ENCODE peak calls at places on chromosome 22, in seven cellular contexts. One of them, this sample, is unnamed.

GRCh38 chr22:19648419-19648929 is 65.8 kb upstream of the SEPTIN5 start:
- DNase-seq in pancreas: no peak
- DNase-seq in cardiac fibroblast: peak
- DNase-seq in right atrium auricular region: no peak
- DNase-seq in osteoblast: no peak
- DNase-seq in esophagus squamous epithelium: no peak
- DNase-seq in CD14-positive monocyte: no peak
- DNase-seq in this sample: no peak

GRCh38 chr22:28142361-28142801 is 223.3 kb upstream of the PITPNB start:
- DNase-seq in osteoblast: peak
- DNase-seq in cardiac fibroblast: peak
- DNase-seq in pancreas: no peak
- DNase-seq in right atrium auricular region: no peak
- DNase-seq in CD14-positive monocyte: no peak
- DNase-seq in esophagus squamous epithelium: no peak
- DNase-seq in this sample: no peak

GRCh38 chr22:35352214-35353111 is 28.4 kb upstream of the HMOX1 start:
- DNase-seq in pancreas: no peak
- DNase-seq in CD14-positive monocyte: peak
- DNase-seq in cardiac fibroblast: peak
- DNase-seq in osteoblast: peak
- DNase-seq in right atrium auricular region: peak
- DNase-seq in esophagus squamous epithelium: peak
- DNase-seq in this sample: peak

GRCh38 chr22:29172216-29172615 is 33.5 kb upstream of the EMID1 start:
- DNase-seq in right atrium auricular region: no peak
- DNase-seq in CD14-positive monocyte: no peak
- DNase-seq in osteoblast: no peak
- DNase-seq in pancreas: no peak
- DNase-seq in cardiac fibroblast: no peak
- DNase-seq in esophagus squamous epithelium: no peak
- DNase-seq in this sample: no peak

GRCh38 chr22:20158366-20159036 is 7.6 kb upstream of the CCDC188 start:
- DNase-seq in esophagus squamous epithelium: no peak
- DNase-seq in cardiac fibroblast: no peak
- DNase-seq in pancreas: no peak
- DNase-seq in CD14-positive monocyte: no peak
- DNase-seq in right atrium auricular region: no peak
- DNase-seq in osteoblast: no peak
- DNase-seq in this sample: no peak

GRCh38 chr22:50269573-50270301 is 443 bp downstream of the MAPK11 start:
- DNase-seq in CD14-positive monocyte: no peak
- DNase-seq in cardiac fibroblast: peak
- DNase-seq in right atrium auricular region: no peak
- DNase-seq in esophagus squamous epithelium: no peak
- DNase-seq in osteoblast: peak
- DNase-seq in pancreas: peak
- DNase-seq in this sample: no peak

GRCh38 chr22:46941958-46942815 is 179.7 kb downstream of the TBC1D22A start:
- DNase-seq in esophagus squamous epithelium: no peak
- DNase-seq in right atrium auricular region: peak
- DNase-seq in pancreas: no peak
- DNase-seq in CD14-positive monocyte: no peak
- DNase-seq in cardiac fibroblast: no peak
- DNase-seq in osteoblast: peak
- DNase-seq in this sample: no peak

GRCh38 chr22:49827307-49827852 is 293 bp downstream of the BRD1 start:
- DNase-seq in esophagus squamous epithelium: no peak
- DNase-seq in CD14-positive monocyte: no peak
- DNase-seq in right atrium auricular region: no peak
- DNase-seq in cardiac fibroblast: no peak
- DNase-seq in pancreas: no peak
- DNase-seq in osteoblast: peak
- DNase-seq in this sample: no peak

GRCh38 chr22:19175602-19176174 is 2.8 kb downstream of the SLC25A1 start:
- DNase-seq in osteoblast: peak
- DNase-seq in cardiac fibroblast: no peak
- DNase-seq in pancreas: peak
- DNase-seq in CD14-positive monocyte: no peak
- DNase-seq in esophagus squamous epithelium: no peak
- DNase-seq in right atrium auricular region: no peak
- DNase-seq in this sample: no peak

GRCh38 chr22:24893341-24894070 is 53.0 kb downstream of the LHFPL7 start:
- DNase-seq in right atrium auricular region: no peak
- DNase-seq in osteoblast: no peak
- DNase-seq in CD14-positive monocyte: no peak
- DNase-seq in pancreas: peak
- DNase-seq in esophagus squamous epithelium: no peak
- DNase-seq in cardiac fibroblast: no peak
- DNase-seq in this sample: no peak

GRCh38 chr22:49426618-49427266 is 400.9 kb downstream of the BRD1 start:
- DNase-seq in osteoblast: peak
- DNase-seq in cardiac fibroblast: no peak
- DNase-seq in esophagus squamous epithelium: no peak
- DNase-seq in right atrium auricular region: no peak
- DNase-seq in CD14-positive monocyte: no peak
- DNase-seq in pancreas: no peak
- DNase-seq in this sample: no peak

GRCh38 chr22:45876136-45877035 is 100.6 kb downstream of the WNT7B start:
- DNase-seq in CD14-positive monocyte: no peak
- DNase-seq in pancreas: peak
- DNase-seq in cardiac fibroblast: no peak
- DNase-seq in osteoblast: peak
- DNase-seq in esophagus squamous epithelium: no peak
- DNase-seq in right atrium auricular region: no peak
- DNase-seq in this sample: no peak

GRCh38 chr22:47859891-47860290 is 1097.4 kb downstream of the TBC1D22A start:
- DNase-seq in pancreas: no peak
- DNase-seq in esophagus squamous epithelium: no peak
- DNase-seq in right atrium auricular region: no peak
- DNase-seq in osteoblast: no peak
- DNase-seq in CD14-positive monocyte: no peak
- DNase-seq in cardiac fibroblast: no peak
- DNase-seq in this sample: no peak

GRCh38 chr22:27372969-27373670 is 428.4 kb downstream of the MN1 start:
- DNase-seq in CD14-positive monocyte: no peak
- DNase-seq in cardiac fibroblast: no peak
- DNase-seq in osteoblast: no peak
- DNase-seq in pancreas: peak
- DNase-seq in esophagus squamous epithelium: no peak
- DNase-seq in right atrium auricular region: no peak
- DNase-seq in this sample: no peak

GRCh38 chr22:32339190-32340012 is 18.3 kb upstream of the RFPL3 start:
- DNase-seq in esophagus squamous epithelium: no peak
- DNase-seq in CD14-positive monocyte: no peak
- DNase-seq in right atrium auricular region: no peak
- DNase-seq in cardiac fibroblast: no peak
- DNase-seq in pancreas: no peak
- DNase-seq in osteoblast: no peak
- DNase-seq in this sample: no peak

GRCh38 chr22:27105142-27106025 is 448.0 kb downstream of the MIAT start:
- DNase-seq in right atrium auricular region: peak
- DNase-seq in esophagus squamous epithelium: no peak
- DNase-seq in osteoblast: peak
- DNase-seq in cardiac fibroblast: peak
- DNase-seq in pancreas: no peak
- DNase-seq in CD14-positive monocyte: no peak
- DNase-seq in this sample: no peak

GRCh38 chr22:27011131-27011530 is 353.7 kb downstream of the MIAT start:
- DNase-seq in cardiac fibroblast: no peak
- DNase-seq in CD14-positive monocyte: no peak
- DNase-seq in right atrium auricular region: no peak
- DNase-seq in osteoblast: no peak
- DNase-seq in pancreas: no peak
- DNase-seq in esophagus squamous epithelium: no peak
- DNase-seq in this sample: no peak

DNA sequence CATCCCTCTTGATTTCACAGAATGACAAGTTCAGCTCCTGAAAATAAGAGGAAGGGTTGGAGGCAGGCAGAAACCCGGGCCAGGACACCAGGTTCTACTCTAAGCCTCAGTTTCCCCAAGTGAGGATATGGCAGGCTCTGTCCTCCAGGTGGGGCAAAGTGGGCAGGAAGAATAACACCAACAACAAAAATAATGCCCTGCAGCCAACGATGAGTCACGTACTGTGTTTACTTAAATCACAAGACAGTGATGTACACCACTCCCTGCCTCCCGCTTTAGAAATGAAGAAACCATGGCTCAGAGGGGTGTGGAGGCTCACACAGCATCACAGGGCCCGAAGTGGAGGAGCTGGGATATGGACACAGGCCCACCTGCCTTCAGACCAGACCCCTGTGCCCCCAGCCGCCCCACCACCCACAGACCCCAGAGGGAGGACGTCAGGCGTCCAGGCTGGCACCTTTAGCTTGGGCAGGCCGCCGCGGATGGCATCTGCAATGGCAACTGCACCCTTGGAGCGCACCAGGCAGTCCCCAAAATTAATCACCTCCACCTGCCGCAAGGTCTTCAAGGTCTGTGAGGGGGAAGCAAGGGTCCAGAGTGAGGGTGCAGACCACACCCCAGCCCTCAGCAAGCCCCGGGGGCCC is 15.6 kb upstream of the CHADL start:
- DNase-seq in pancreas: no peak
- DNase-seq in right atrium auricular region: no peak
- DNase-seq in esophagus squamous epithelium: no peak
- DNase-seq in cardiac fibroblast: peak
- DNase-seq in osteoblast: peak
- DNase-seq in CD14-positive monocyte: no peak
- DNase-seq in this sample: no peak
- TF ChIP-seq CTCF in pancreas: no peak
- TF ChIP-seq CTCF in right atrium auricular region: no peak
- TF ChIP-seq CTCF in esophagus squamous epithelium: no peak
- TF ChIP-seq CTCF in cardiac fibroblast: peak
- TF ChIP-seq CTCF in osteoblast: no peak
- TF ChIP-seq CTCF in CD14-positive monocyte: no peak
- TF ChIP-seq CTCF in this sample: no peak

DNA sequence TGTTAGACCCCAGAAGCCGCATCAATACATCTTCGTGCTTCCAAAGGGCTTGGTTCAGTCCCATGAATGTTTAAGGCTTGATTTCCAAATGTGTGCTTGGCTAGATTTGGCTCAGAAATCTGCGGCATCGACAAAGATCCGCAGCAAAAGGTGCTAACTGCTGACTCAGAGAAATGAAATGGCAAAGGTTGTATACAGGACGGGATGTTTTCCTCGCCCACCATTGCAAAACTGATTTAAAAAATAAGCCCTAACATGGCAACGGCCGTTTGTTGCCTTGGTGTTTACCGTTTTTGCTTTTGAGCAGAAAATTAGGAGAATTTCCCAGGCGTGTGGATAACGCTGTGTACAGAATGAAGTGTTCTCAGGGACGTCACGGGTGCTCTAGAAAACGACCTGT is 70.1 kb downstream of the ARHGAP8 start:
- DNase-seq in cardiac fibroblast: no peak
- DNase-seq in CD14-positive monocyte: peak
- DNase-seq in esophagus squamous epithelium: no peak
- DNase-seq in osteoblast: peak
- DNase-seq in right atrium auricular region: no peak
- DNase-seq in pancreas: no peak
- DNase-seq in this sample: no peak
- TF ChIP-seq CTCF in cardiac fibroblast: no peak
- TF ChIP-seq CTCF in CD14-positive monocyte: no peak
- TF ChIP-seq CTCF in esophagus squamous epithelium: no peak
- TF ChIP-seq CTCF in osteoblast: no peak
- TF ChIP-seq CTCF in right atrium auricular region: no peak
- TF ChIP-seq CTCF in pancreas: no peak
- TF ChIP-seq CTCF in this sample: no peak

DNA sequence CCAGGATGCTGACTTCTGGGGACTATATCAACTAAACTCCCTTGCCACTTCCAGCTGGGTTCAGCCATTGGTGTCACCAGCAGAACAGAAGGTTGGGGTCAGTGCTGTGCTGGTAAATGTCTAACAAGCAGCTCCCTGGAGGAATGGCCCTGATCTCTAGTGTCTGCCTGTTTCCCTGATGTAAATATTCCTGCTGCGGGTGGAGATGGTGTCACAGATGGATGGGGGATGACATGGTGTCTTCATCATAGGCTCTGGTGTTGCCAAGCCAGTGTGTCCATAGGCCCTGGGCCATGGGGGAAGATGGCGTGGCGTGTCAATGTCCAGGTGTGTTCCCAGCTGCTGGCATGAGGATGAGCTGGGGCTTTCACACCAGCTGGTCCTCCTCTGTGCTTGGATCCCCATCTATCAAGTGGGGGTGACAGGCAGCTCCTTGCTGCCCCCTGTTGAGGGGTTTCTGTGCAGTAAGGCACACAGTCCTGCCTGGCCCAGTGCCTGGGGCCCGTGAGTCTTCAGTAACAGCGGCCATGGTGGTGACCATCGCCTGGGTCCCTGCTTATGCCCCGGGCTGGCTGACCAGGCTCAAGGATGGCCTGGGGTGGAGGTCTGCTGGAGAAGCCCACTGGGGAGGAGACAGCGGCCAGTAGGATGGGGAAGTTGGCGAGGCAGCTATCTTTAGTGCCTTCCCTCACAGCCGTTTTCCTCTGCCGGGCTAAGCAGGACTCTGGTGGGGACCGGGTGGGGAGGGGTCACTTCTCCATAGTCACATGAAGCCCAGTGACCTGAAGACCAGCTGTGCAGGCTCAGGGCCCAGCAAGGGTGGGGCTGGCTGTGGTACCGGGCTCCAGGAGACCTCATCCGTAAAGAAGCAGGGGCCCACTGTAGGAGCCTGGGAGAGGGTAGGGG is 12.7 kb downstream of the RPL3 start:
- DNase-seq in pancreas: peak
- DNase-seq in right atrium auricular region: no peak
- DNase-seq in osteoblast: peak
- DNase-seq in CD14-positive monocyte: no peak
- DNase-seq in esophagus squamous epithelium: no peak
- DNase-seq in cardiac fibroblast: peak
- DNase-seq in this sample: no peak
- TF ChIP-seq CTCF in pancreas: peak
- TF ChIP-seq CTCF in right atrium auricular region: peak
- TF ChIP-seq CTCF in osteoblast: peak
- TF ChIP-seq CTCF in CD14-positive monocyte: peak
- TF ChIP-seq CTCF in esophagus squamous epithelium: peak
- TF ChIP-seq CTCF in cardiac fibroblast: peak
- TF ChIP-seq CTCF in this sample: peak

DNA sequence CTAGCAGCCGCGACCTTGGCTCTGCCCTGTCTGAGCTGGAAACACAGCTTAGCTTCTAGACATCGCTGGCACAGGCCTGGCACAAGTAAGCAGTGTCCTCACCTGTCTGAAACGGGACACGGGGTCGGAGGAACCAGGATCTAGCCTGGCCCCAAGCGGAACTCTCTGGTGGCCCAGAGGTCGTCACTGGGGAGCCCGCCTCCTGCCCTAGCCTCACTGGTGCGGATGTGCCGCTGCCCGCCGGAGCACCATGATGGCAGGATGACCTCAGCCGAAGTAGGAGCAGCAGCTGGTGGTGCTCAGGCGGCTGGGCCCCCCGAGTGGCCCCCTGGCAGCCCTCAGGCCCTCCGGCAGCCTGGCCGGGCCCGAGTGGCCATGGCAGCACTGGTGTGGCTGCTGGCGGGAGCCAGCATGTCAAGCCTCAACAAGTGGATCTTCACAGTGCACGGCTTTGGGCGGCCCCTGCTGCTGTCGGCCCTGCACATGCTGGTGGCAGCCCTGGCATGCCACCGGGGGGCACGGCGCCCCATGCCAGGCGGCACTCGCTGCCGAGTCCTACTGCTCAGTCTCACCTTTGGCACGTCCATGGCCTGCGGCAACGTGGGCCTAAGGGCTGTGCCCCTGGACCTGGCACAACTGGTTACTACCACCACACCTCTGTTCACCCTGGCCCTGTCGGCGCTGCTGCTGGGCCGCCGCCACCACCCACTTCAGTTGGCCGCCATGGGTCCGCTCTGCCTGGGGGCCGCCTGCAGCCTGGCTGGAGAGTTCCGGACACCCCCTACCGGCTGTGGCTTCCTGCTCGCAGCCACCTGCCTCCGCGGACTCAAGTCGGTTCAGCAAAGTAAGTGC is 871 bp downstream of the SLC35E4 start:
- DNase-seq in cardiac fibroblast: peak
- DNase-seq in esophagus squamous epithelium: no peak
- DNase-seq in osteoblast: peak
- DNase-seq in pancreas: peak
- DNase-seq in CD14-positive monocyte: no peak
- DNase-seq in right atrium auricular region: no peak
- DNase-seq in this sample: peak
- TF ChIP-seq CTCF in cardiac fibroblast: no peak
- TF ChIP-seq CTCF in esophagus squamous epithelium: no peak
- TF ChIP-seq CTCF in osteoblast: no peak
- TF ChIP-seq CTCF in pancreas: no peak
- TF ChIP-seq CTCF in CD14-positive monocyte: no peak
- TF ChIP-seq CTCF in right atrium auricular region: no peak
- TF ChIP-seq CTCF in this sample: no peak